ENCODE peak calls at places on chromosome 21, in six cellular contexts. J is germinal center; F is CD4-positive, CD25-positive, alpha-beta regulatory T cell; L is NCI-H510A treated with DMSO at 0.1 percent for 48 hours; I is H54; T is NCI-H1694. C is an unnamed sample.

GRCh38 chr21:37208056-37208705 is 59.0 kb downstream of the VPS26C start:
- DNase-seq in J (peak; percentile 85), F (no peak), L (no peak), I (no peak), T (no peak), C (no peak)

GRCh38 chr21:36700295-36700960 is 1.5 kb downstream of the SIM2 start:
- DNase-seq in J (no peak), F (no peak), L (no peak), I (no peak), T (no peak), C (no peak)

GRCh38 chr21:45053561-45053960 is 20.8 kb upstream of the ADARB1 start:
- DNase-seq in J (no peak), F (no peak), L (no peak), I (no peak), T (no peak), C (no peak)

GRCh38 chr21:29307718-29308455 is 9.2 kb downstream of the BACH1 start:
- DNase-seq in J (peak; percentile 18), F (no peak), L (no peak), I (no peak), T (no peak), C (no peak)

GRCh38 chr21:45135868-45136267 is 61.5 kb downstream of the ADARB1 start:
- DNase-seq in J (no peak), F (no peak), L (no peak), I (no peak), T (no peak), C (no peak)

GRCh38 chr21:29938968-29939858 is 583 bp downstream of the GRIK1 start:
- DNase-seq in J (no peak), F (no peak), L (no peak), I (no peak), T (no peak), C (no peak)

GRCh38 chr21:38301321-38302214 is 44.8 kb downstream of the KCNJ15 start:
- DNase-seq in J (no peak), F (no peak), L (no peak), I (no peak), T (no peak), C (no peak)

GRCh38 chr21:42193131-42193671 is 25.7 kb upstream of the ABCG1 start:
- DNase-seq in J (no peak), F (no peak), L (no peak), I (no peak), T (no peak), C (no peak)

GRCh38 chr21:43626390-43626789 is 32.9 kb downstream of the HSF2BP start:
- DNase-seq in J (no peak), F (no peak), L (no peak), I (no peak), T (no peak), C (peak; percentile 48)

GRCh38 chr21:46598563-46599250 is 6.2 kb downstream of the S100B start:
- DNase-seq in J (no peak), F (no peak), L (no peak), I (no peak), T (no peak), C (no peak)

GRCh38 chr21:18951291-18952038 is 547.9 kb upstream of the TMPRSS15 start:
- DNase-seq in J (no peak), F (no peak), L (peak; percentile 1), I (peak; percentile 15), T (peak; percentile 53), C (no peak)

GRCh38 chr21:46183910-46184624 is at the start of gene SPATC1L:
- DNase-seq in J (peak; percentile 65), F (no peak), L (peak; percentile 14), I (peak; percentile 60), T (peak; percentile 61), C (peak; percentile 40)